ENCODE peak calls at places on chromosomes 4 and X, in six cellular contexts. K is activated CD8-positive, alpha-beta memory T cell treated with anti-CD3 and anti-CD28 coated beads for 48 hours; B is naive B cell; T is CD4-positive, alpha-beta T cell; A is stimulated activated CD4-positive, alpha-beta T cell treated with anti-CD3 and anti-CD28 coated beads, Interleukin-2, amount 100 ng/mL, for 24 hours; V is mesothelial cell of epicardium. Y is an unnamed sample.

GRCh38 chr4:7328913-7329638 is 105.7 kb downstream of the PSAPL1 start:
- DNase-seq in K (no peak), B (no peak), T (no peak), A (no peak), V (no peak), Y (no peak)

GRCh38 chr4:83921124-83921523 is 385.2 kb downstream of the GPAT3 start:
- DNase-seq in K (no peak), B (no peak), T (no peak), A (no peak), V (no peak), Y (no peak)

GRCh38 chrX:13015536-13016236 is 28.7 kb downstream of the FAM9C start:
- DNase-seq in K (no peak), B (no peak), T (no peak), A (no peak), V (no peak), Y (no peak)

GRCh38 chr4:113179996-113180395 is 130.5 kb downstream of the ANK2 start:
- DNase-seq in K (no peak), B (no peak), T (no peak), A (no peak), V (no peak), Y (no peak)

GRCh38 chr4:74057588-74057987 is 19.1 kb upstream of the CXCL3 start:
- DNase-seq in K (no peak), B (no peak), T (no peak), A (no peak), V (no peak), Y (no peak)

GRCh38 chr4:155197757-155198156 is 10.7 kb upstream of the NPY2R start:
- DNase-seq in K (no peak), B (no peak), T (no peak), A (no peak), V (no peak), Y (no peak)

GRCh38 chr4:66307641-66308438 is 637.6 kb upstream of the EPHA5 start:
- DNase-seq in K (no peak), B (no peak), T (no peak), A (no peak), V (no peak), Y (no peak)

GRCh38 chrX:11758400-11759171 is 549 bp downstream of the MSL3 start:
- DNase-seq in K (peak; percentile 50), B (peak; percentile 86), T (peak; percentile 88), A (peak; percentile 85), V (peak; percentile 89), Y (no peak)

GRCh38 chrX:103398321-103398937 is 22.1 kb downstream of the BEX3 start:
- DNase-seq in K (no peak), B (no peak), T (no peak), A (no peak), V (no peak), Y (no peak)

GRCh38 chr4:7415927-7416686 is 18.6 kb downstream of the PSAPL1 start:
- DNase-seq in K (no peak), B (no peak), T (no peak), A (no peak), V (no peak), Y (no peak)

GRCh38 chr4:85940131-85940530 is 419.7 kb downstream of the MAPK10 start:
- DNase-seq in K (no peak), B (no peak), T (no peak), A (no peak), V (no peak), Y (no peak)

GRCh38 chrX:69028761-69029120 is 136.5 kb downstream of the PJA1 start:
- DNase-seq in K (no peak), B (no peak), T (no peak), A (no peak), V (no peak), Y (no peak)

GRCh38 chr4:13860126-13860525 is 232.6 kb upstream of the BOD1L1 start:
- DNase-seq in K (no peak), B (no peak), T (no peak), A (no peak), V (no peak), Y (no peak)

GRCh38 chr4:18894928-18895327 is 873.4 kb upstream of the LCORL start:
- DNase-seq in K (no peak), B (no peak), T (no peak), A (no peak), V (no peak), Y (no peak)

GRCh38 chrX:15737188-15737956 is 698 bp upstream of the CA5B start:
- DNase-seq in K (no peak), B (no peak), T (no peak), A (no peak), V (no peak), Y (no peak)

GRCh38 chrX:15146515-15146914 is 123.4 kb downstream of the ASB9 start:
- DNase-seq in K (no peak), B (no peak), T (no peak), A (peak; percentile 42), V (no peak), Y (no peak)

GRCh38 chr4:118823471-118823870 is 12.5 kb downstream of the SEC24D start:
- DNase-seq in K (no peak), B (no peak), T (no peak), A (no peak), V (no peak), Y (no peak)

Y was measured in GM12878.